ENCODE peak calls at places on chromosome 6, in ten cellular contexts. S, H, Q, L, E, M, C, I, A and F are unnamed samples.

GRCh38 chr6:125742433-125743120 is 6.9 kb upstream of the HEY2 start:
- DNase-seq in S (no peak), H (no peak), Q (no peak), L (no peak), E (no peak), M (no peak), C (no peak), I (no peak), A (no peak), F (no peak)

GRCh38 chr6:89073014-89073620 is 7.4 kb upstream of the PNRC1 start:
- DNase-seq in S (no peak), H (no peak), Q (no peak), L (no peak), E (no peak), M (no peak), C (no peak), I (no peak), A (no peak), F (no peak)

GRCh38 chr6:25916789-25917490 is 13.6 kb downstream of the SLC17A2 start:
- DNase-seq in S (no peak), H (no peak), Q (no peak), L (no peak), E (no peak), M (no peak), C (no peak), I (no peak), A (no peak), F (no peak)

GRCh38 chr6:21085206-21085605 is 508.3 kb upstream of the SOX4 start:
- DNase-seq in S (no peak), H (no peak), Q (no peak), L (no peak), E (no peak), M (no peak), C (no peak), I (no peak), A (no peak), F (no peak)

GRCh38 chr6:74277749-74278148 is 581.7 kb downstream of the CD109 start:
- DNase-seq in S (no peak), H (no peak), Q (no peak), L (no peak), E (no peak), M (no peak), C (no peak), I (no peak), A (no peak), F (no peak)

GRCh38 chr6:72784071-72784470 is 162.2 kb downstream of the KCNQ5 start:
- DNase-seq in S (no peak), H (no peak), Q (no peak), L (no peak), E (no peak), M (no peak), C (no peak), I (no peak), A (no peak), F (no peak)

GRCh38 chr6:20534295-20534897 is at the start of gene CDKAL1:
- DNase-seq in S (peak; percentile 86), H (peak; percentile 91), Q (peak; percentile 92), L (peak; percentile 93), E (peak; percentile 95), M (no peak), C (peak; percentile 89), I (peak; percentile 92), A (peak; percentile 92), F (peak; percentile 31)

GRCh38 chr6:51495806-51496380 is 591.5 kb downstream of the PKHD1 start:
- DNase-seq in S (no peak), H (no peak), Q (no peak), L (no peak), E (no peak), M (no peak), C (no peak), I (no peak), A (no peak), F (no peak)

GRCh38 chr6:98794306-98794852 is 40.0 kb upstream of the POU3F2 start:
- DNase-seq in S (no peak), H (no peak), Q (no peak), L (no peak), E (no peak), M (no peak), C (no peak), I (no peak), A (no peak), F (no peak)

GRCh38 chr6:52649521-52649920 is 21.4 kb upstream of the TMEM14A start:
- DNase-seq in S (no peak), H (no peak), Q (no peak), L (no peak), E (no peak), M (no peak), C (no peak), I (no peak), A (no peak), F (no peak)

DNA sequence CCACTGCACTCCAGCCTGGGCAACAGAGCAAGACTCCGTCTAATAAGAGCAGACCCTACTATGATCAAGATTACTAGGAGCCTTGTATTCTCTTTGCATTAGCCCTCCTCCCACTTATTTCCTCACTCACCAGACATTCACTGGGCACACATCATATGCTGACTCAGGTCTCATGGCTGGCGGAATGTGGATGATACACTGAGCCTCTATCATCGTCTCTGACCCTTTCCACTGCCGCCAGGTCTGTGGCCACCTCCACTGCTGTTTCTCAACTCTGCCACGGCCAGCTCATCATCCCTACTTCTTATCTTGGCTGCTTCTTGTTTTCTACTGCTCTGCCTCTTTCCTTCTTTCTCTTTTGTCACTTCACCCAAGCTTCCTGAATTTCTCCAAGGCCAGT is 161.0 kb downstream of the BACH2 start:
- DNase-seq in S (no peak), H (no peak), Q (no peak), L (no peak), E (no peak), M (no peak), C (no peak), I (no peak), A (no peak), F (no peak)
- TF ChIP-seq POLR2A in S (no peak), H (no peak), Q (no peak), L (no peak), E (no peak), M (no peak), C (no peak), I (no peak), A (no peak), F (no peak)

GRCh38 chr6:133743621-133744020 is 145.3 kb upstream of the TCF21 start:
- DNase-seq in S (no peak), H (no peak), Q (no peak), L (no peak), E (no peak), M (no peak), C (no peak), I (no peak), A (peak; percentile 54), F (no peak)

GRCh38 chr6:133749427-133749826 is 139.5 kb upstream of the TCF21 start:
- DNase-seq in S (no peak), H (no peak), Q (no peak), L (no peak), E (no peak), M (no peak), C (no peak), I (no peak), A (no peak), F (no peak)

GRCh38 chr6:133752129-133752528 is 136.8 kb upstream of the TCF21 start:
- DNase-seq in S (no peak), H (no peak), Q (no peak), L (no peak), E (no peak), M (no peak), C (no peak), I (no peak), A (no peak), F (no peak)

GRCh38 chr6:133746417-133746770 is 142.5 kb upstream of the TCF21 start:
- DNase-seq in S (no peak), H (no peak), Q (no peak), L (no peak), E (no peak), M (no peak), C (no peak), I (no peak), A (no peak), F (no peak)

GRCh38 chr6:133748628-133749027 is 140.3 kb upstream of the TCF21 start:
- DNase-seq in S (no peak), H (no peak), Q (no peak), L (no peak), E (no peak), M (no peak), C (no peak), I (no peak), A (no peak), F (no peak)
- TF ChIP-seq POLR2AphosphoS5 in S (no peak), H (no peak), Q (no peak), L (no peak), E (no peak), M (no peak), C (no peak), I (peak; percentile 44), A (no peak), F (no peak)

GRCh38 chr6:34934516-34934915 is 45.5 kb downstream of the ANKS1A start:
- DNase-seq in S (peak; percentile 72), H (no peak), Q (peak; percentile 79), L (peak; percentile 58), E (peak; percentile 95), M (no peak), C (no peak), I (peak; percentile 94), A (no peak), F (no peak)
- TF ChIP-seq POLR2A in S (no peak), H (no peak), Q (no peak), L (no peak), E (no peak), M (no peak), C (no peak), I (no peak), A (no peak), F (no peak)

DNA sequence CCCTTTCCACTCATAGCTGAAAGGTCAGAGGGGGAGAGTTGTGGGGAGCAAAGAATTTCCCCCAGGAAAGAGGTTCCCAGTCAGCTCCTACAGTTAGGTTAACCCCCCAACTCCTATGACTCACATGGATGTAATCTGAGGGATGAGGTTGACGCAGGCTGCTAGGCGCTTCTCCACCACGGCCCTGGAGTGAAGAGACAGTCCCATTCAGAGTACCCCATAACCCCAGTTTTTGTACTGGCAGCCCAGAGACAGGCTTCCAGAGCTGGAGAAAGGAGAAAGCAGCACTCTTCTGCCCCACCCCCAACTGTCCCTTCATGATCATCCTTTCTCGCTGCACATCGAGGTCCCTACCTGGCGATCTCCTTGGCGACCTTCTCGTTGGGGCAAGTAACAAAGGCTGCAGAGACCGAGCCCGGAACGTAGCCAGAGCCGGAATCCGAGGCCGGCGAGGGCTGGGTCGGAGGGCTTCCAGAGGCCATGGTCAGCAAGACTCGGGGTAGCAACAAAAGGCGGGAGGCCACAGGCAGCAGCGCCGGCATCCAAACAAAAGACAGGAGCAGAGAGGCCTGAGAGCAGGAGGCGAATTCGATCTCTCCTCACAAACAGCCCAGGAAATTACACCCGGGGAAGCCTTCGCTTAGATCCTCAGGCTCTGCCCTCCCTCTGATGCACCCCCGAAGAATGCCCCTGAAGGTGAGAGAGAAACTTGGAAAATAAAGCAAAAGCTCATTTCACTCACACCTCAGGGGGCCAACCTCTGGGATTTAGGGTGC is 592 bp downstream of the CUTA start:
- DNase-seq in S (no peak), H (no peak), Q (no peak), L (no peak), E (no peak), M (no peak), C (no peak), I (no peak), A (peak; percentile 87), F (no peak)
- TF ChIP-seq POLR2AphosphoS5 in S (no peak), H (no peak), Q (no peak), L (no peak), E (no peak), M (no peak), C (no peak), I (no peak), A (no peak), F (no peak)

GRCh38 chr6:43900560-43901329 is 130.7 kb downstream of the VEGFA start:
- DNase-seq in S (no peak), H (no peak), Q (no peak), L (no peak), E (no peak), M (no peak), C (no peak), I (no peak), A (peak; percentile 54), F (no peak)
- TF ChIP-seq POLR2A in S (no peak), H (no peak), Q (no peak), L (no peak), E (no peak), M (no peak), C (no peak), I (no peak), A (no peak), F (no peak)